ENCODE peak calls at places on chromosomes 11 and 22, in eight cellular contexts. L, B, Q, O, I, Y, U and V are unnamed samples.
A peak's percentile ranks its signal among the peaks of the same experiment; 100 is the strongest.

GRCh38 chr11:114607753-114608459 is 12.3 kb upstream of the NXPE4 start:
- DNase-seq in L (no peak), B (no peak), Q (no peak), O (no peak), I (peak; percentile 34), Y (no peak), U (peak; percentile 1), V (no peak)

GRCh38 chr22:17159504-17159951 is 451 bp upstream of the HDHD5 start:
- DNase-seq in L (peak; percentile 64), B (no peak), Q (peak; percentile 80), O (peak; percentile 64), I (peak; percentile 76), Y (peak; percentile 33), U (peak; percentile 66), V (no peak)

GRCh38 chr11:127789887-127790286 is 789.3 kb upstream of the KIRREL3 start:
- DNase-seq in L (no peak), B (no peak), Q (no peak), O (peak; percentile 35), I (peak; percentile 15), Y (no peak), U (peak; percentile 71), V (no peak)

GRCh38 chr11:77386178-77386577 is 84.7 kb upstream of the GDPD4 start:
- DNase-seq in L (no peak), B (no peak), Q (no peak), O (no peak), I (no peak), Y (no peak), U (no peak), V (no peak)

GRCh38 chr11:13316528-13316961 is 39.0 kb downstream of the BMAL1 start:
- DNase-seq in L (no peak), B (no peak), Q (peak; percentile 77), O (peak; percentile 89), I (peak; percentile 45), Y (no peak), U (no peak), V (no peak)

GRCh38 chr22:46723882-46724281 is 14.2 kb downstream of the CERK start:
- DNase-seq in L (no peak), B (no peak), Q (no peak), O (no peak), I (no peak), Y (no peak), U (no peak), V (no peak)

GRCh38 chr22:48482771-48483170 is 1344.9 kb downstream of the BRD1 start:
- DNase-seq in L (no peak), B (no peak), Q (no peak), O (no peak), I (no peak), Y (no peak), U (no peak), V (no peak)

GRCh38 chr11:117950320-117950719 is 21.1 kb upstream of the TMPRSS13 start:
- DNase-seq in L (no peak), B (peak; percentile 51), Q (no peak), O (no peak), I (no peak), Y (no peak), U (peak; percentile 50), V (no peak)

GRCh38 chr11:109435121-109435742 is 13.2 kb downstream of the C11orf87 start:
- DNase-seq in L (no peak), B (no peak), Q (no peak), O (no peak), I (peak; percentile 90), Y (no peak), U (no peak), V (no peak)

GRCh38 chr11:85647078-85647477 is 689 bp upstream of the TMEM126A start:
- DNase-seq in L (no peak), B (no peak), Q (no peak), O (no peak), I (no peak), Y (no peak), U (no peak), V (no peak)

GRCh38 chr11:78802058-78802633 is 227.5 kb upstream of the NARS2 start:
- DNase-seq in L (peak; percentile 33), B (no peak), Q (no peak), O (no peak), I (peak; percentile 60), Y (no peak), U (no peak), V (no peak)

GRCh38 chr11:61080986-61081590 is 21.2 kb upstream of the CD5 start:
- DNase-seq in L (no peak), B (no peak), Q (no peak), O (no peak), I (no peak), Y (no peak), U (no peak), V (peak; percentile 85)

GRCh38 chr11:63862923-63863322 is 24.0 kb downstream of the MARK2 start:
- DNase-seq in L (no peak), B (no peak), Q (no peak), O (no peak), I (no peak), Y (no peak), U (peak; percentile 65), V (no peak)

GRCh38 chr11:47234669-47235075 is 13.9 kb downstream of the ACP2 start:
- DNase-seq in L (no peak), B (no peak), Q (no peak), O (peak; percentile 50), I (no peak), Y (no peak), U (no peak), V (no peak)

GRCh38 chr11:108203075-108203474 is 19.4 kb downstream of the NPAT start:
- DNase-seq in L (no peak), B (no peak), Q (no peak), O (no peak), I (no peak), Y (no peak), U (no peak), V (no peak)

GRCh38 chr11:112255075-112255739 is 5.5 kb downstream of the PLET1 start:
- DNase-seq in L (no peak), B (no peak), Q (no peak), O (peak; percentile 66), I (peak; percentile 71), Y (no peak), U (no peak), V (no peak)

GRCh38 chr22:36659762-36660509 is 43.6 kb downstream of the CACNG2 start:
- DNase-seq in L (peak; percentile 87), B (peak; percentile 63), Q (peak; percentile 94), O (peak; percentile 98), I (peak; percentile 92), Y (peak; percentile 78), U (peak; percentile 70), V (peak; percentile 94)

GRCh38 chr11:4006946-4007680 is 87.5 kb upstream of the RRM1 start:
- DNase-seq in L (no peak), B (no peak), Q (no peak), O (no peak), I (no peak), Y (no peak), U (no peak), V (no peak)

GRCh38 chr22:46145361-46145851 is 4.9 kb upstream of the PPARA start:
- DNase-seq in L (no peak), B (no peak), Q (no peak), O (no peak), I (no peak), Y (no peak), U (no peak), V (no peak)

GRCh38 chr11:69559181-69559580 is 77.7 kb downstream of the LINC01488 start:
- DNase-seq in L (no peak), B (no peak), Q (no peak), O (no peak), I (no peak), Y (no peak), U (no peak), V (peak; percentile 45)

GRCh38 chr11:101043940-101044339 is 85.7 kb downstream of the PGR start:
- DNase-seq in L (no peak), B (no peak), Q (no peak), O (no peak), I (no peak), Y (no peak), U (no peak), V (no peak)

GRCh38 chr11:69618237-69618636 is 22.7 kb upstream of the CCND1 start:
- DNase-seq in L (no peak), B (no peak), Q (no peak), O (no peak), I (no peak), Y (no peak), U (no peak), V (peak; percentile 49)

GRCh38 chr11:108511851-108512474 is 13.8 kb upstream of the POGLUT3 start:
- DNase-seq in L (no peak), B (no peak), Q (no peak), O (peak; percentile 66), I (peak; percentile 94), Y (no peak), U (no peak), V (no peak)

GRCh38 chr22:20776624-20777405 is 2.9 kb downstream of the SERPIND1 start:
- DNase-seq in L (no peak), B (no peak), Q (no peak), O (no peak), I (no peak), Y (no peak), U (no peak), V (no peak)

GRCh38 chr11:75298191-75298590 is 53.3 kb downstream of the ARRB1 start:
- DNase-seq in L (no peak), B (no peak), Q (no peak), O (no peak), I (no peak), Y (no peak), U (no peak), V (no peak)

GRCh38 chr22:47391169-47392053 is 629.0 kb downstream of the TBC1D22A start:
- DNase-seq in L (no peak), B (no peak), Q (no peak), O (no peak), I (no peak), Y (no peak), U (no peak), V (no peak)

GRCh38 chr11:69947059-69947771 is 128.0 kb upstream of the FGF3 start:
- DNase-seq in L (no peak), B (no peak), Q (peak; percentile 6), O (no peak), I (no peak), Y (no peak), U (no peak), V (no peak)

GRCh38 chr22:33126881-33127280 is 68.7 kb upstream of the SYN3 start:
- DNase-seq in L (peak; percentile 42), B (no peak), Q (no peak), O (peak; percentile 49), I (peak; percentile 13), Y (no peak), U (no peak), V (no peak)

GRCh38 chr22:28771195-28771791 is 1.2 kb upstream of the CCDC117 start:
- DNase-seq in L (no peak), B (no peak), Q (no peak), O (no peak), I (peak; percentile 86), Y (no peak), U (no peak), V (no peak)

GRCh38 chr22:49633010-49633324 is 194.7 kb downstream of the BRD1 start:
- DNase-seq in L (no peak), B (no peak), Q (no peak), O (no peak), I (no peak), Y (no peak), U (no peak), V (no peak)

GRCh38 chr11:75350743-75351540 is 519 bp downstream of the ARRB1 start:
- DNase-seq in L (no peak), B (peak; percentile 93), Q (peak; percentile 84), O (peak; percentile 34), I (peak; percentile 43), Y (no peak), U (peak; percentile 60), V (no peak)

GRCh38 chr11:8584096-8584495 is 9.9 kb downstream of the STK33 start:
- DNase-seq in L (no peak), B (no peak), Q (no peak), O (no peak), I (no peak), Y (no peak), U (no peak), V (no peak)

GRCh38 chr11:123594188-123594901 is 60.1 kb downstream of the SCN3B start:
- DNase-seq in L (no peak), B (no peak), Q (no peak), O (peak; percentile 51), I (no peak), Y (no peak), U (no peak), V (no peak)

GRCh38 chr22:36986242-36986821 is 32.9 kb downstream of the TST start:
- DNase-seq in L (no peak), B (peak; percentile 23), Q (no peak), O (no peak), I (peak; percentile 19), Y (no peak), U (peak; percentile 72), V (peak; percentile 30)